ENCODE peak calls at places on chromosomes 13 and 19, in six cellular contexts. H, L, Y, T, J and U are unnamed samples.

GRCh38 chr13:41411536-41411935 is 45.8 kb upstream of the RGCC start:
- DNase-seq in Y (peak), T (peak), H (peak), J (peak), L (peak), U (peak)

GRCh38 chr19:55358943-55359908 is 3.8 kb downstream of the GARIN5B start:
- DNase-seq in Y (no peak), J (no peak), H (no peak), T (no peak), L (no peak), U (no peak)

GRCh38 chr13:43057653-43058317 is 34.4 kb downstream of the DNAJC15 start:
- DNase-seq in L (no peak), Y (no peak), H (peak), J (no peak), T (peak), U (peak)

GRCh38 chr13:87274209-87274819 is 396.9 kb upstream of the SLITRK5 start:
- DNase-seq in L (peak), Y (peak), T (peak), J (peak), H (peak), U (peak)

GRCh38 chr13:75813323-75813722 is 177.2 kb downstream of the LMO7 start:
- DNase-seq in H (no peak), T (no peak), Y (no peak), L (no peak), J (no peak), U (no peak)

GRCh38 chr13:101127741-101128353 is 288.5 kb downstream of the NALCN start:
- DNase-seq in H (peak), T (peak), J (peak), Y (peak), L (peak), U (peak)

GRCh38 chr19:34430738-34431625 is 2.8 kb downstream of the UBA2 start:
- DNase-seq in H (peak), Y (peak), L (peak), J (peak), T (peak), U (peak)

GRCh38 chr19:13118424-13119193 is 545 bp downstream of the NACC1 start:
- DNase-seq in H (peak), L (peak), T (peak), J (peak), Y (peak), U (no peak)

GRCh38 chr19:10593820-10594637 is 6.9 kb upstream of the AP1M2 start:
- DNase-seq in H (no peak), J (no peak), L (no peak), T (no peak), Y (no peak), U (no peak)

GRCh38 chr13:74570834-74571233 is 436.6 kb upstream of the KLF12 start:
- DNase-seq in L (no peak), T (no peak), H (no peak), J (no peak), Y (peak), U (peak)

GRCh38 chr13:92355213-92355612 is 871.4 kb upstream of the GPC6 start:
- DNase-seq in H (peak), J (peak), L (peak), Y (no peak), T (peak), U (no peak)

GRCh38 chr19:18232540-18233223 is 6.4 kb upstream of the PDE4C start:
- DNase-seq in H (peak), Y (peak), L (no peak), J (peak), T (no peak), U (no peak)

GRCh38 chr19:55272142-55272541 is 7.8 kb downstream of the HSPBP1 start:
- DNase-seq in H (peak), J (no peak), Y (peak), L (no peak), T (no peak), U (no peak)

GRCh38 chr13:76917096-76917495 is 30.9 kb upstream of the KCTD12 start:
- DNase-seq in J (no peak), Y (peak), T (no peak), L (no peak), H (no peak), U (no peak)

GRCh38 chr13:21338156-21338555 is 120.9 kb downstream of the ZDHHC20 start:
- DNase-seq in L (peak), T (peak), J (no peak), Y (peak), H (peak), U (no peak)

GRCh38 chr13:21342699-21343442 is 116.2 kb downstream of the ZDHHC20 start:
- DNase-seq in L (no peak), Y (no peak), H (no peak), T (no peak), J (no peak), U (no peak)

GRCh38 chr13:21336609-21337008 is 122.5 kb downstream of the ZDHHC20 start:
- DNase-seq in Y (peak), J (no peak), H (no peak), T (peak), L (no peak), U (no peak)

GRCh38 chr13:21341637-21342422 is 117.3 kb downstream of the ZDHHC20 start:
- DNase-seq in H (no peak), J (no peak), Y (no peak), T (no peak), L (no peak), U (no peak)

DNA sequence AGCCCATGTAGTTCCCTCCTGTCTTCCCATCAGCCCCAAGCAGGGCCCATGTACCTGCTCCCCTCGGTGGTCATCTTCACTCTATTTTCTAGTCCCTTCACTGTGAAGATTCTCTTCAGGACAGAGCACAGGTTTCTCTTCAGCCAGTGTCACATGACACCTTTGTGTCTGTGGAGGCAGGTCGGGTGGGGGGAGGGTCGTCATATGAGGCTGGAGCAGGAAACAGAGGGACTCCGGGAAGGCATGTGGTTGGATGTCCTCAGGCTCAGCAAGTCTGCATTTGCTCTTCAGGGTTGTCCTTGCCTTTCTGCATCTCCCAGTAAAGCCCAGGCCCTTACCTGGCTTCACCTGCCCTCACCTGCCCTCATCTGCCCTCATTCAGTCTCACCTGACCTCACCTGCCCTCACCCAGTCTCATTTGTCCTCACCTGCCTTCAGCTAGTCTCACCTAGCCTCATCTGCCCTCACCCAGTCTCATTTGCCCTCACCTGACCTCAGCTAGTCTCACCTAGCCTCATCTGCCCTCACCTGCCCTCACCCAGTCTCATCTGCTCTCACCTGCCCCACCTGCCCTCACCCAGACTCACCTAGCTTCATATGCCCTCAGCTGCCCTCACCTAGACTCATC is 120.3 kb downstream of the ZDHHC20 start:
- DNase-seq in Y (no peak), H (peak), T (peak), L (peak), J (no peak), U (no peak)
- TF ChIP-seq EZH2phosphoT487 in Y (no peak), H (no peak), T (no peak), L (no peak), J (no peak), U (no peak)

GRCh38 chr19:6664916-6665315 is 5.0 kb downstream of the TNFSF14 start:
- DNase-seq in J (no peak), L (no peak), Y (no peak), T (no peak), H (no peak), U (no peak)

GRCh38 chr19:6667114-6667627 is 2.8 kb downstream of the TNFSF14 start:
- DNase-seq in L (peak), J (no peak), T (no peak), H (no peak), Y (no peak), U (no peak)

GRCh38 chr19:6672693-6673290 is 2.8 kb upstream of the TNFSF14 start:
- DNase-seq in H (no peak), T (no peak), J (no peak), Y (no peak), L (no peak), U (no peak)

GRCh38 chr19:6671960-6672359 is 2.0 kb upstream of the TNFSF14 start:
- DNase-seq in H (no peak), T (no peak), J (no peak), L (no peak), Y (no peak), U (no peak)

DNA sequence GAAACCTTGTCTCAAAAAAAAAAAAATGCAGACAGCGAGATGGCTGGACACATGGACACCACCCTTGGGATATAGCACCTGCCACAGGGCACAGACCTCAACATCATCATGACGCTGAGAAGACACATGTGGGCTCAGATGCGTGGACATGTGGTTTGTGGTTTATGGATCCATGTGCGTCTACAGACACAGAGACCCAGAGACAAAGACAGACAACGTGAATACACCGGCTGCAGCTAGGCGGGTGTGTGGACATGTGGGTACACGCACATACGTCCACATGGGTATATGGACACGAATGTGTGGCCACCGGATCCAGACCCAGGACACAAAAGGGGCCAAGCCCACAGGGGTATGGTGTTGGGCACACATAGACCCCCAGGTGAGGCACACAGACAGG is 1.3 kb downstream of the TNFSF14 start:
- DNase-seq in L (no peak), J (no peak), Y (no peak), H (no peak), T (no peak), U (no peak)
- TF ChIP-seq EZH2phosphoT487 in L (no peak), J (no peak), Y (no peak), H (no peak), T (no peak), U (no peak)

DNA sequence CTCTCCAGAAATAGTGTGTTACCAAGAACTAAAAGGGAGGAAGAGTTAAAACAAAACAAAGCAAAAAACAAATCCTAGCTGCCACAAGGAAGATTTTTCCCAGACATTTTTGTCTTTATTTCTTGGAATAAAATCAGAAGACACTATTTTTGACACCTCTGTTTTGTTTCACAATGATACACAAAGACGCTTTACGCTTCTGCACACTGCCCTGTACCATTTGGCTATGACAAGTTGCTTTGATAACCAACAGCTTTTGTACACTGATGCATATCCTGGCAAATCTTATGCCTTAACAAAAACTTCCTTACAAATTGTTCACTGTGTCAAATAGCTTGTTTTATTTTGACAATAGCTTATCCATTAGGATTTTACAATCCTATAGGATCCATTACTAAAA is 103.5 kb upstream of the RAP2A start:
- DNase-seq in H (no peak), Y (no peak), T (no peak), J (no peak), L (no peak), U (no peak)
- TF ChIP-seq EZH2phosphoT487 in H (no peak), Y (no peak), T (no peak), J (no peak), L (no peak), U (no peak)

GRCh38 chr19:53655042-53655665 is 23.4 kb downstream of the DPRX start:
- DNase-seq in Y (no peak), L (no peak), T (no peak), H (peak), J (no peak), U (no peak)
- TF ChIP-seq EZH2phosphoT487 in Y (no peak), L (no peak), T (no peak), H (no peak), J (no peak), U (no peak)

GRCh38 chr13:72970301-72970880 is 88.4 kb upstream of the KLF5 start:
- DNase-seq in J (no peak), Y (no peak), T (no peak), L (no peak), H (no peak), U (no peak)

GRCh38 chr13:72973234-72973633 is 85.6 kb upstream of the KLF5 start:
- DNase-seq in T (no peak), H (no peak), J (no peak), L (no peak), Y (no peak), U (no peak)

GRCh38 chr13:72970956-72971355 is 87.8 kb upstream of the KLF5 start:
- DNase-seq in Y (peak), L (peak), J (no peak), H (no peak), T (no peak), U (no peak)
- TF ChIP-seq EZH2phosphoT487 in Y (no peak), L (no peak), J (no peak), H (no peak), T (no peak), U (no peak)

DNA sequence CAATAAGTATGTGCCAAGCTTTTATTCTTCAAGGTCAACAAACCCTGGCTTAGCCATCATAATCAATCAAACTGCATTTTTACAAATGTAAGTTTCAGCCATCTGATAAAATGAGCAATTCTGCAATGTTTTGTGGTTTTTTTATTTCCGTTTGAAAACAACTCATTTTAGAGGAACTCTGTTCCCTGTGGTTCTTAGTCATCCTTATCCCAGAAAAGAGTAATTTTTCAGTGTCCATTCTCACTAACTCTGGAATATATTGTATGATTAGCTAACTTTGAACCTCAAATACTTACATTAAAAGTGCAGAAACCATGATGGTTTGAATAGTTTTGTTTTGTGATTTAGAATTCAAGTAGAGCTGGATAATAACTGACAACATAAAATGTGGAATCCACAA is 87.6 kb downstream of the IRS2 start:
- DNase-seq in T (no peak), H (no peak), J (no peak), L (peak), Y (peak), U (no peak)
- TF ChIP-seq EZH2phosphoT487 in T (no peak), H (no peak), J (no peak), L (no peak), Y (peak), U (no peak)

DNA sequence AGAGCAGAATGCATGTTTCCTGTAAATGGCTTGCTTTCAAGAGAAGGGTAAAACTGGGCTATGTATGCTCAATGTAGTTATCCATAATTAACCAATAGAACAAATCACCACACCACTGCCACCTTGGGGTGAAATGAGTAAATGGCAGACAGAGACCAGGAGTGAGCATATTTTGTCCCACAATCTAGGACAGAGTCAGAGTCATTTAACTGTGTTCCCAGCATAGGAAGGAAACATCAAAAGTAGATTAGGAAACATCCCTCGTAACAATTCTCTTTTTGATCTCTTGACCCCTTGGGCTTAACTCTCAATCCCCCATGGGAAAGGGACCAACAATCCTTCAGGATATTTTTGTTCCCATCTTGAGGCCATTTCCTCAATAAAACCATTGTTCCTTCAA is 224.8 kb downstream of the NHLRC3 start:
- DNase-seq in Y (peak), H (peak), J (peak), L (peak), T (peak), U (peak)
- TF ChIP-seq EZH2phosphoT487 in Y (no peak), H (no peak), J (no peak), L (no peak), T (no peak), U (no peak)

DNA sequence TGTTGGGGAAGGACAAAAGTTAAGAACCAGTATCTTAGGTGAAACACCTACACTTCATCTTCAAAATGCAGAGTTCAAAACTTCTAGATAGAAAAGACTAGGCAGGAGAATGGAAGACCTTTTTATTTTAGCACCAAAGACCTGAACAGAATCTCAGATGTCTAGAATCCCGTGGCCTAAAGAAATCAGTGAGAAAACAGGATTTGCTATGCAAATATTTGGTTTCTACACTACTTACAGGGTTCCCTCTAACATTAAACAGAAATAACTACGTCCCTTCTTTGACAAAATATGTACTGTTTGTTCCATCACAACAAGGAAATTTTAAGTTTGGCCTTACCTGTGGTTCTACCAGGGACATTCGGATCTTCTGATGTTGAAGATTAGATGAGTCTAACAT is 21.5 kb downstream of the DIS3 start:
- DNase-seq in T (no peak), H (no peak), L (no peak), Y (no peak), J (no peak), U (no peak)
- TF ChIP-seq EZH2phosphoT487 in T (no peak), H (no peak), L (no peak), Y (no peak), J (no peak), U (no peak)

DNA sequence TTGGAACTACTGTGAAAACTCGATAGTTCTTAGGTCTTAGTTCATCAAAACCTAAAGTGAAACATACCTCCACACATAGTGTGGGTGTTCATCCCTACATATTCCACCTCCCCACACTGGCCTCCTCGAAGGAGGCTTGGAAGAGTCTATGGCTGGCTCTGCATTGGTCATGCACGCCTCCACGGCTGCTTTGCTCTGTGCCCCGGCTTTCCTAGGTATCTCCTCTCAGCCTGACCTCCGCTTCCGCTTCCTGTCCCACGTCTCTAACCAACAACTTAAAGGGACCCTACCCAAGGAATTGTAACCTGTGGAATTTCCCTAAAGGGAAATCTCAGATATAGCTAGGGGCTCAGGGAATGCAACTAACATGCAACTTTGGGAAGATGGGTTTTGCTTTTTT is 79.7 kb upstream of the MBNL2 start:
- DNase-seq in J (peak), Y (peak), T (no peak), L (no peak), H (peak), U (peak)
- TF ChIP-seq EZH2phosphoT487 in J (no peak), Y (no peak), T (no peak), L (no peak), H (no peak), U (no peak)

DNA sequence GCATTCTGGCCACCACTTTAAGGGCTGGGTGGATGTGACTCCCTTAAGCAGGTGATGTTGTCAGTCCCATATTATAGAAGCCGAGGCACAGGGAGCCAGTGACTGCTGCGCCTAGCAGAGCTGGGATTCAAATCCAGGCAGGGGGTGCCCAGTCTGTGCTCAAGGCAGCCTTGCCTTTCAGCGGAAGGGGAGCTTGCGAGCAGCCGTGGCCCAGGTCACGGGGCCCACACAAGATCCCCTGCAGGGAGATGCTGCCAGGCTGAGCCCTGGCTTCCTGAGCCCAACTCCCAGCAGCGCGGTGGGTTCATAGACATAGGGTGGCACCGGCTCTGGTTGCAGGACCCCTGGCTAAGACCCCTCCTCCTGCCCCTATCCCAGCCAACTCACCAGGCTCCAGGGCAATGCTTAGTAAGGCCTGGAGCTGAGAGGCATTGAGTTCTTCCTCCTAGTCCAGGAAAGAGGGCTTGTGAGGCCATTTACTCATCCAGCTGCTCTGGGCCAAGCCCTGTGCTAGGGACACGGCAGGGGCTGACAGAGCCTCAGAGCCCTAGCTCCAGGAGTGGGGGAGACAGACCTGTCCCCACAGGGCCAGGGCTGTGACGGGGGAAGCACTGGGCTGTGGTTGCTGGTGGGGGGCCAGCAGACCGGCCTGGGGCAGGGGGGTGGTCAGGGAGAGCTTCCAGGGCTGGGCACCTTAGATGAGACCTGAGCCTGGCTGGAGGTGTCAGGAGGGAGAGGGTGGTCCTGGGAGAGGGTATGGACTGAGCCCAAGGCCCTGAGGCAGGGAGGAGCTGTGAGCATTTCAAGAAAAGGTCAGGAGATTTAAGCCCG is 9.6 kb downstream of the CAPN12 start:
- DNase-seq in T (peak), Y (peak), H (no peak), L (peak), J (peak), U (no peak)
- TF ChIP-seq EZH2phosphoT487 in T (no peak), Y (no peak), H (no peak), L (no peak), J (no peak), U (no peak)